ENCODE peak calls at places on chromosomes 7 and 10, in nine cellular contexts. One of them, this sample, is unnamed.
A peak's percentile ranks its signal among the peaks of the same experiment; 100 is the strongest.

GRCh38 chr10:132664407-132664806 is 121.5 kb downstream of the NKX6-2 start:
- DNase-seq in NCI-H460: no peak
- DNase-seq in CD8-positive, alpha-beta memory T cell: no peak
- DNase-seq in T-cell: no peak
- DNase-seq in Ammon's horn: no peak
- DNase-seq in endothelial cell: no peak
- DNase-seq in NCI-H1092: no peak
- DNase-seq in T-helper 2 cell: no peak
- DNase-seq in stromal cell of bone marrow: no peak
- DNase-seq in this sample: no peak

GRCh38 chr7:7858559-7858958 is 110.0 kb upstream of the GLCCI1 start:
- DNase-seq in T-cell: no peak
- DNase-seq in T-helper 2 cell: no peak
- DNase-seq in NCI-H460: no peak
- DNase-seq in NCI-H1092: no peak
- DNase-seq in CD8-positive, alpha-beta memory T cell: no peak
- DNase-seq in stromal cell of bone marrow: no peak
- DNase-seq in Ammon's horn: peak; percentile 5
- DNase-seq in endothelial cell: no peak
- DNase-seq in this sample: no peak

GRCh38 chr10:47449102-47449978 is 34.6 kb downstream of the ANXA8 start:
- DNase-seq in T-helper 2 cell: no peak
- DNase-seq in endothelial cell: no peak
- DNase-seq in stromal cell of bone marrow: no peak
- DNase-seq in Ammon's horn: peak; percentile 50
- DNase-seq in NCI-H460: no peak
- DNase-seq in NCI-H1092: no peak
- DNase-seq in CD8-positive, alpha-beta memory T cell: no peak
- DNase-seq in T-cell: no peak
- DNase-seq in this sample: no peak

GRCh38 chr10:113754768-113755167 is 3.3 kb downstream of the PLEKHS1 start:
- DNase-seq in T-helper 2 cell: no peak
- DNase-seq in Ammon's horn: peak; percentile 17
- DNase-seq in NCI-H1092: no peak
- DNase-seq in endothelial cell: no peak
- DNase-seq in NCI-H460: no peak
- DNase-seq in stromal cell of bone marrow: no peak
- DNase-seq in T-cell: no peak
- DNase-seq in CD8-positive, alpha-beta memory T cell: no peak
- DNase-seq in this sample: no peak

GRCh38 chr7:111982804-111983203 is 223.4 kb downstream of the DOCK4 start:
- DNase-seq in CD8-positive, alpha-beta memory T cell: no peak
- DNase-seq in T-helper 2 cell: no peak
- DNase-seq in T-cell: no peak
- DNase-seq in NCI-H460: no peak
- DNase-seq in endothelial cell: no peak
- DNase-seq in stromal cell of bone marrow: peak; percentile 21
- DNase-seq in NCI-H1092: no peak
- DNase-seq in Ammon's horn: no peak
- DNase-seq in this sample: no peak

GRCh38 chr10:74419491-74420466 is 268.8 kb downstream of the ADK start:
- DNase-seq in CD8-positive, alpha-beta memory T cell: peak; percentile 11
- DNase-seq in endothelial cell: peak; percentile 18
- DNase-seq in NCI-H1092: peak; percentile 1
- DNase-seq in T-helper 2 cell: peak; percentile 8
- DNase-seq in NCI-H460: peak; percentile 18
- DNase-seq in Ammon's horn: peak; percentile 44
- DNase-seq in stromal cell of bone marrow: no peak
- DNase-seq in T-cell: no peak
- DNase-seq in this sample: no peak

GRCh38 chr7:127342596-127342995 is 49.9 kb downstream of the ZNF800 start:
- DNase-seq in NCI-H1092: no peak
- DNase-seq in NCI-H460: no peak
- DNase-seq in T-cell: no peak
- DNase-seq in T-helper 2 cell: no peak
- DNase-seq in Ammon's horn: no peak
- DNase-seq in CD8-positive, alpha-beta memory T cell: no peak
- DNase-seq in stromal cell of bone marrow: no peak
- DNase-seq in endothelial cell: no peak
- DNase-seq in this sample: no peak

GRCh38 chr7:70005885-70006284 is 407.6 kb downstream of the AUTS2 start:
- DNase-seq in NCI-H1092: no peak
- DNase-seq in CD8-positive, alpha-beta memory T cell: no peak
- DNase-seq in NCI-H460: no peak
- DNase-seq in T-cell: no peak
- DNase-seq in T-helper 2 cell: no peak
- DNase-seq in endothelial cell: no peak
- DNase-seq in stromal cell of bone marrow: no peak
- DNase-seq in Ammon's horn: no peak
- DNase-seq in this sample: no peak

GRCh38 chr7:87886875-87887274 is 10.6 kb downstream of the DBF4 start:
- DNase-seq in NCI-H460: peak; percentile 50
- DNase-seq in Ammon's horn: no peak
- DNase-seq in T-helper 2 cell: peak; percentile 22
- DNase-seq in NCI-H1092: peak; percentile 23
- DNase-seq in T-cell: no peak
- DNase-seq in CD8-positive, alpha-beta memory T cell: no peak
- DNase-seq in stromal cell of bone marrow: peak; percentile 17
- DNase-seq in endothelial cell: no peak
- DNase-seq in this sample: no peak

GRCh38 chr10:74081192-74081803 is 69.3 kb downstream of the AP3M1 start:
- DNase-seq in T-cell: no peak
- DNase-seq in NCI-H460: peak; percentile 61
- DNase-seq in Ammon's horn: peak; percentile 78
- DNase-seq in endothelial cell: peak; percentile 50
- DNase-seq in CD8-positive, alpha-beta memory T cell: peak; percentile 10
- DNase-seq in stromal cell of bone marrow: no peak
- DNase-seq in T-helper 2 cell: no peak
- DNase-seq in NCI-H1092: no peak
- DNase-seq in this sample: no peak

GRCh38 chr7:44103941-44104879 is at the start of gene AEBP1:
- DNase-seq in NCI-H460: no peak
- DNase-seq in NCI-H1092: no peak
- DNase-seq in stromal cell of bone marrow: no peak
- DNase-seq in T-helper 2 cell: no peak
- DNase-seq in endothelial cell: peak; percentile 51
- DNase-seq in Ammon's horn: no peak
- DNase-seq in T-cell: peak; percentile 25
- DNase-seq in CD8-positive, alpha-beta memory T cell: no peak
- DNase-seq in this sample: no peak

GRCh38 chr7:158512042-158512441 is 75.6 kb downstream of the PTPRN2 start:
- DNase-seq in CD8-positive, alpha-beta memory T cell: no peak
- DNase-seq in T-cell: no peak
- DNase-seq in Ammon's horn: no peak
- DNase-seq in NCI-H1092: no peak
- DNase-seq in NCI-H460: no peak
- DNase-seq in endothelial cell: no peak
- DNase-seq in stromal cell of bone marrow: no peak
- DNase-seq in T-helper 2 cell: no peak
- DNase-seq in this sample: no peak

GRCh38 chr10:35379226-35380137 is 43.2 kb downstream of the CCNY start:
- DNase-seq in NCI-H460: no peak
- DNase-seq in Ammon's horn: peak; percentile 78
- DNase-seq in T-cell: no peak
- DNase-seq in NCI-H1092: no peak
- DNase-seq in endothelial cell: peak; percentile 71
- DNase-seq in stromal cell of bone marrow: peak; percentile 84
- DNase-seq in T-helper 2 cell: no peak
- DNase-seq in CD8-positive, alpha-beta memory T cell: no peak
- DNase-seq in this sample: no peak

GRCh38 chr10:111475720-111476119 is 398.9 kb downstream of the ADRA2A start:
- DNase-seq in NCI-H1092: no peak
- DNase-seq in Ammon's horn: no peak
- DNase-seq in NCI-H460: no peak
- DNase-seq in T-helper 2 cell: no peak
- DNase-seq in CD8-positive, alpha-beta memory T cell: no peak
- DNase-seq in T-cell: no peak
- DNase-seq in stromal cell of bone marrow: peak; percentile 15
- DNase-seq in endothelial cell: no peak
- DNase-seq in this sample: no peak

GRCh38 chr7:28405662-28406061 is 6.7 kb upstream of the CREB5 start:
- DNase-seq in CD8-positive, alpha-beta memory T cell: no peak
- DNase-seq in T-helper 2 cell: no peak
- DNase-seq in NCI-H1092: no peak
- DNase-seq in NCI-H460: peak; percentile 25
- DNase-seq in stromal cell of bone marrow: peak; percentile 94
- DNase-seq in Ammon's horn: no peak
- DNase-seq in endothelial cell: no peak
- DNase-seq in T-cell: no peak
- DNase-seq in this sample: no peak

GRCh38 chr7:129667551-129667950 is 56.0 kb downstream of the NRF1 start:
- DNase-seq in Ammon's horn: no peak
- DNase-seq in stromal cell of bone marrow: no peak
- DNase-seq in CD8-positive, alpha-beta memory T cell: no peak
- DNase-seq in NCI-H1092: no peak
- DNase-seq in T-helper 2 cell: no peak
- DNase-seq in T-cell: no peak
- DNase-seq in endothelial cell: no peak
- DNase-seq in NCI-H460: no peak
- DNase-seq in this sample: no peak

GRCh38 chr7:106660862-106661720 is at the start of gene CCDC71L:
- DNase-seq in endothelial cell: peak; percentile 81
- DNase-seq in CD8-positive, alpha-beta memory T cell: peak; percentile 90
- DNase-seq in stromal cell of bone marrow: peak; percentile 94
- DNase-seq in Ammon's horn: peak; percentile 91
- DNase-seq in NCI-H460: peak; percentile 84
- DNase-seq in NCI-H1092: peak; percentile 92
- DNase-seq in T-cell: peak; percentile 87
- DNase-seq in T-helper 2 cell: peak; percentile 89
- DNase-seq in this sample: no peak

GRCh38 chr10:86286591-86287421 is 79.8 kb downstream of the GRID1 start:
- DNase-seq in NCI-H460: no peak
- DNase-seq in endothelial cell: peak; percentile 2
- DNase-seq in T-cell: no peak
- DNase-seq in stromal cell of bone marrow: no peak
- DNase-seq in CD8-positive, alpha-beta memory T cell: no peak
- DNase-seq in Ammon's horn: no peak
- DNase-seq in NCI-H1092: no peak
- DNase-seq in T-helper 2 cell: no peak
- DNase-seq in this sample: no peak

GRCh38 chr7:50812847-50813475 is 30.3 kb upstream of the GRB10 start:
- DNase-seq in CD8-positive, alpha-beta memory T cell: no peak
- DNase-seq in endothelial cell: no peak
- DNase-seq in Ammon's horn: no peak
- DNase-seq in stromal cell of bone marrow: peak; percentile 71
- DNase-seq in T-cell: no peak
- DNase-seq in T-helper 2 cell: no peak
- DNase-seq in NCI-H460: no peak
- DNase-seq in NCI-H1092: no peak
- DNase-seq in this sample: no peak

GRCh38 chr10:68474021-68474420 is 2.2 kb upstream of the DNA2 start:
- DNase-seq in T-helper 2 cell: no peak
- DNase-seq in CD8-positive, alpha-beta memory T cell: no peak
- DNase-seq in Ammon's horn: no peak
- DNase-seq in endothelial cell: no peak
- DNase-seq in NCI-H460: no peak
- DNase-seq in NCI-H1092: no peak
- DNase-seq in T-cell: no peak
- DNase-seq in stromal cell of bone marrow: no peak
- DNase-seq in this sample: no peak

GRCh38 chr10:128047991-128048826 is 78.0 kb downstream of the MKI67 start:
- DNase-seq in Ammon's horn: peak; percentile 36
- DNase-seq in CD8-positive, alpha-beta memory T cell: no peak
- DNase-seq in endothelial cell: no peak
- DNase-seq in NCI-H1092: no peak
- DNase-seq in T-helper 2 cell: peak; percentile 67
- DNase-seq in T-cell: no peak
- DNase-seq in stromal cell of bone marrow: no peak
- DNase-seq in NCI-H460: no peak
- DNase-seq in this sample: no peak

GRCh38 chr10:20984632-20985031 is 87.5 kb upstream of the NEBL start:
- DNase-seq in NCI-H1092: no peak
- DNase-seq in CD8-positive, alpha-beta memory T cell: no peak
- DNase-seq in T-cell: no peak
- DNase-seq in NCI-H460: no peak
- DNase-seq in endothelial cell: no peak
- DNase-seq in Ammon's horn: no peak
- DNase-seq in T-helper 2 cell: no peak
- DNase-seq in stromal cell of bone marrow: no peak
- DNase-seq in this sample: no peak

GRCh38 chr7:142104550-142105527 is 6.7 kb upstream of the MGAM2 start:
- DNase-seq in stromal cell of bone marrow: no peak
- DNase-seq in CD8-positive, alpha-beta memory T cell: no peak
- DNase-seq in NCI-H460: no peak
- DNase-seq in NCI-H1092: no peak
- DNase-seq in endothelial cell: no peak
- DNase-seq in T-helper 2 cell: no peak
- DNase-seq in Ammon's horn: peak; percentile 20
- DNase-seq in T-cell: no peak
- DNase-seq in this sample: no peak

GRCh38 chr7:131540491-131541162 is 15.8 kb downstream of the PODXL start:
- DNase-seq in T-helper 2 cell: no peak
- DNase-seq in stromal cell of bone marrow: no peak
- DNase-seq in NCI-H460: no peak
- DNase-seq in CD8-positive, alpha-beta memory T cell: no peak
- DNase-seq in NCI-H1092: no peak
- DNase-seq in Ammon's horn: no peak
- DNase-seq in T-cell: no peak
- DNase-seq in endothelial cell: no peak
- DNase-seq in this sample: peak; percentile 59

This sample was measured in cerebellar nuclear complex.